ENCODE peak calls at places on chromosomes 4 and X, in ten cellular contexts. E is mucosa of descending colon; F is naive thymus-derived CD4-positive, alpha-beta T cell; R is RPMI7951; Z is SW 1271; B is Caco-2; C is stomach; P is CD4-positive, alpha-beta T cell; T is activated CD8-positive, alpha-beta memory T cell treated with anti-CD3 and anti-CD28 coated beads for 4 hours; O is activated T-helper 1 cell treated with anti-CD3 and anti-CD28 coated beads, Interleukin-2, amount 50 U/mL, for 16 hours. H is an unnamed sample.

GRCh38 chrX:123080065-123080464 is 104.0 kb upstream of the GRIA3 start:
- DNase-seq in E (no peak), F (no peak), R (no peak), Z (no peak), B (peak; percentile 1), C (no peak), P (no peak), T (no peak), O (no peak), H (no peak)

GRCh38 chr4:102219143-102219542 is 126.1 kb downstream of the SLC39A8 start:
- DNase-seq in E (no peak), F (no peak), R (no peak), Z (no peak), B (no peak), C (no peak), P (no peak), T (no peak), O (no peak), H (no peak)

GRCh38 chrX:136816970-136817369 is 36.2 kb upstream of the ARHGEF6 start:
- DNase-seq in E (no peak), F (no peak), R (no peak), Z (no peak), B (no peak), C (no peak), P (no peak), T (no peak), O (no peak), H (no peak)

GRCh38 chr4:105281016-105281415 is 134.3 kb downstream of the TET2 start:
- DNase-seq in E (no peak), F (no peak), R (no peak), Z (no peak), B (no peak), C (no peak), P (no peak), T (no peak), O (no peak), H (no peak)

GRCh38 chr4:84379881-84380618 is 119.0 kb downstream of the NKX6-1 start:
- DNase-seq in E (no peak), F (no peak), R (peak; percentile 67), Z (no peak), B (peak; percentile 4), C (no peak), P (no peak), T (no peak), O (no peak), H (no peak)

GRCh38 chrX:135340827-135341226 is 31.5 kb downstream of the ETDC start:
- DNase-seq in E (no peak), F (no peak), R (peak; percentile 81), Z (no peak), B (no peak), C (no peak), P (no peak), T (no peak), O (no peak), H (no peak)

GRCh38 chrX:47595701-47596655 is 13.7 kb downstream of the TIMP1 start:
- DNase-seq in E (no peak), F (no peak), R (no peak), Z (no peak), B (no peak), C (no peak), P (no peak), T (no peak), O (no peak), H (no peak)

GRCh38 chr4:105472871-105473339 is 957 bp downstream of the PPA2 start:
- DNase-seq in E (no peak), F (no peak), R (no peak), Z (no peak), B (no peak), C (no peak), P (no peak), T (no peak), O (no peak), H (no peak)

GRCh38 chrX:39811391-39811790 is 286.4 kb downstream of the BCOR start:
- DNase-seq in E (no peak), F (no peak), R (no peak), Z (no peak), B (no peak), C (no peak), P (no peak), T (no peak), O (no peak), H (no peak)

GRCh38 chr4:59222231-59222630 is 1977.9 kb upstream of the ADGRL3 start:
- DNase-seq in E (no peak), F (no peak), R (no peak), Z (no peak), B (no peak), C (no peak), P (no peak), T (no peak), O (no peak), H (no peak)

GRCh38 chr4:35106091-35106734 is 1138.1 kb downstream of the ARAP2 start:
- DNase-seq in E (no peak), F (no peak), R (no peak), Z (no peak), B (no peak), C (no peak), P (no peak), T (no peak), O (no peak), H (no peak)

GRCh38 chr4:189092596-189092995 is 848.1 kb upstream of the FRG1 start:
- DNase-seq in E (no peak), F (no peak), R (peak; percentile 41), Z (no peak), B (no peak), C (no peak), P (no peak), T (no peak), O (no peak), H (no peak)

H was measured in esophagus muscularis mucosa.